ENCODE peak calls at places on chromosomes 13 and 19, in eight cellular contexts. One of them, this sample, is unnamed.

GRCh38 chr13:112767506-112768471 is 78.0 kb downstream of the ATP11A start:
- DNase-seq in A172: no peak
- DNase-seq in putamen: no peak
- DNase-seq in GM13977: peak
- DNase-seq in caudate nucleus: no peak
- DNase-seq in NCI-H1092: no peak
- DNase-seq in RWPE2: no peak
- DNase-seq in cardiac fibroblast: no peak
- DNase-seq in this sample: no peak

GRCh38 chr19:49741210-49741844 is 21.8 kb downstream of the TSKS start:
- DNase-seq in RWPE2: no peak
- DNase-seq in A172: no peak
- DNase-seq in GM13977: no peak
- DNase-seq in caudate nucleus: no peak
- DNase-seq in NCI-H1092: no peak
- DNase-seq in cardiac fibroblast: no peak
- DNase-seq in putamen: no peak
- DNase-seq in this sample: no peak

GRCh38 chr13:22736768-22737092 is 444.0 kb upstream of the SGCG start:
- DNase-seq in A172: no peak
- DNase-seq in putamen: no peak
- DNase-seq in NCI-H1092: no peak
- DNase-seq in caudate nucleus: no peak
- DNase-seq in RWPE2: no peak
- DNase-seq in GM13977: no peak
- DNase-seq in cardiac fibroblast: no peak
- DNase-seq in this sample: no peak

GRCh38 chr13:32761472-32761871 is 175.2 kb downstream of the PDS5B start:
- DNase-seq in caudate nucleus: no peak
- DNase-seq in NCI-H1092: no peak
- DNase-seq in RWPE2: no peak
- DNase-seq in A172: no peak
- DNase-seq in putamen: no peak
- DNase-seq in GM13977: no peak
- DNase-seq in cardiac fibroblast: no peak
- DNase-seq in this sample: no peak

GRCh38 chr19:15589760-15590451 is 25.1 kb upstream of the CYP4F8 start:
- DNase-seq in RWPE2: no peak
- DNase-seq in cardiac fibroblast: no peak
- DNase-seq in A172: no peak
- DNase-seq in putamen: no peak
- DNase-seq in NCI-H1092: no peak
- DNase-seq in GM13977: no peak
- DNase-seq in caudate nucleus: no peak
- DNase-seq in this sample: no peak

GRCh38 chr19:44959691-44960090 is 4.5 kb downstream of the CLPTM1 start:
- DNase-seq in putamen: no peak
- DNase-seq in RWPE2: no peak
- DNase-seq in cardiac fibroblast: no peak
- DNase-seq in caudate nucleus: no peak
- DNase-seq in GM13977: no peak
- DNase-seq in NCI-H1092: no peak
- DNase-seq in A172: no peak
- DNase-seq in this sample: no peak

GRCh38 chr13:88526186-88526852 is 855.1 kb downstream of the SLITRK5 start:
- DNase-seq in GM13977: no peak
- DNase-seq in putamen: no peak
- DNase-seq in caudate nucleus: no peak
- DNase-seq in cardiac fibroblast: no peak
- DNase-seq in RWPE2: no peak
- DNase-seq in NCI-H1092: no peak
- DNase-seq in A172: no peak
- DNase-seq in this sample: no peak

GRCh38 chr19:15402411-15403150 is 16.2 kb downstream of the AKAP8L start:
- DNase-seq in A172: no peak
- DNase-seq in caudate nucleus: no peak
- DNase-seq in cardiac fibroblast: no peak
- DNase-seq in RWPE2: no peak
- DNase-seq in GM13977: no peak
- DNase-seq in NCI-H1092: no peak
- DNase-seq in putamen: no peak
- DNase-seq in this sample: no peak

GRCh38 chr19:46035546-46035945 is 5.3 kb downstream of the IGFL4 start:
- DNase-seq in A172: no peak
- DNase-seq in cardiac fibroblast: no peak
- DNase-seq in NCI-H1092: no peak
- DNase-seq in putamen: no peak
- DNase-seq in GM13977: no peak
- DNase-seq in RWPE2: no peak
- DNase-seq in caudate nucleus: no peak
- DNase-seq in this sample: no peak

GRCh38 chr19:18733196-18733647 is 49.7 kb downstream of the CRTC1 start:
- DNase-seq in A172: no peak
- DNase-seq in GM13977: no peak
- DNase-seq in cardiac fibroblast: peak
- DNase-seq in caudate nucleus: no peak
- DNase-seq in RWPE2: no peak
- DNase-seq in NCI-H1092: peak
- DNase-seq in putamen: no peak
- DNase-seq in this sample: no peak